ENCODE peak calls at places on chromosomes 7 and 10, in five cellular contexts. M is dorsolateral prefrontal cortex, L is GM12865, E is fibroblast of the aortic adventitia, A is brain microvascular endothelial cell. R is an unnamed sample.
A peak's percentile ranks its signal among the peaks of the same experiment; 100 is the strongest.

GRCh38 chr7:155945670-155946325 is 133.5 kb upstream of the SHH start:
- DNase-seq in M (no peak), L (no peak), E (no peak), A (no peak), R (no peak)

GRCh38 chr7:111076205-111076604 is 14.7 kb upstream of the LRRN3 start:
- DNase-seq in M (no peak), L (no peak), E (peak; percentile 67), A (peak; percentile 66), R (no peak)

GRCh38 chr10:31927597-31928530 is 767 bp downstream of the ARHGAP12 start:
- DNase-seq in M (peak; percentile 51), L (peak; percentile 71), E (peak; percentile 56), A (no peak), R (no peak)

GRCh38 chr10:21257919-21258318 is 267.6 kb downstream of the SKIDA1 start:
- DNase-seq in M (no peak), L (no peak), E (peak; percentile 42), A (peak; percentile 57), R (no peak)

GRCh38 chr7:116353614-116354013 is 143.3 kb downstream of the TES start:
- DNase-seq in M (no peak), L (no peak), E (peak; percentile 38), A (no peak), R (no peak)

GRCh38 chr10:17643339-17643754 is 604 bp upstream of the STAM start:
- DNase-seq in M (peak; percentile 63), L (no peak), E (no peak), A (peak; percentile 80), R (peak; percentile 68)

GRCh38 chr7:47757946-47758371 is 176.0 kb upstream of the TNS3 start:
- DNase-seq in M (peak; percentile 84), L (no peak), E (peak; percentile 60), A (peak; percentile 92), R (peak; percentile 81)

GRCh38 chr10:132538031-132538789 is 623 bp downstream of the INPP5A start:
- DNase-seq in M (peak; percentile 46), L (peak; percentile 40), E (no peak), A (no peak), R (no peak)

GRCh38 chr7:73509463-73509862 is 12.6 kb downstream of the BAZ1B start:
- DNase-seq in M (no peak), L (no peak), E (no peak), A (no peak), R (no peak)

GRCh38 chr10:131849591-131850489 is 51.0 kb upstream of the PPP2R2D start:
- DNase-seq in M (peak; percentile 34), L (no peak), E (no peak), A (no peak), R (no peak)

GRCh38 chr7:55127135-55127551 is 108.3 kb downstream of the EGFR start:
- DNase-seq in M (no peak), L (no peak), E (no peak), A (no peak), R (no peak)

GRCh38 chr10:113273151-113273876 is 279.5 kb upstream of the HABP2 start:
- DNase-seq in M (peak; percentile 50), L (no peak), E (peak; percentile 44), A (no peak), R (no peak)

GRCh38 chr10:12594448-12594944 is 245.1 kb downstream of the CAMK1D start:
- DNase-seq in M (no peak), L (no peak), E (no peak), A (no peak), R (no peak)

GRCh38 chr7:114481995-114482394 is 67.4 kb downstream of the FOXP2 start:
- DNase-seq in M (no peak), L (no peak), E (peak; percentile 54), A (peak; percentile 60), R (peak; percentile 20)

GRCh38 chr7:118684796-118685195 is 460.3 kb downstream of the ANKRD7 start:
- DNase-seq in M (no peak), L (no peak), E (no peak), A (no peak), R (no peak)

GRCh38 chr7:137986252-137987010 is 15.5 kb downstream of the CREB3L2 start:
- DNase-seq in M (no peak), L (peak; percentile 70), E (peak; percentile 92), A (no peak), R (no peak)

GRCh38 chr10:26799342-26799741 is 61.4 kb downstream of the ABI1 start:
- DNase-seq in M (no peak), L (peak; percentile 83), E (no peak), A (no peak), R (no peak)

GRCh38 chr10:121659236-121659635 is 61.0 kb upstream of the FGFR2 start:
- DNase-seq in M (no peak), L (no peak), E (no peak), A (no peak), R (no peak)

GRCh38 chr7:135320277-135320676 is 86.6 kb downstream of the STRA8 start:
- DNase-seq in M (peak; percentile 58), L (no peak), E (peak; percentile 90), A (peak; percentile 87), R (peak; percentile 79)

GRCh38 chr7:135317676-135318326 is 84.2 kb downstream of the STRA8 start:
- DNase-seq in M (no peak), L (no peak), E (no peak), A (no peak), R (peak; percentile 78)

GRCh38 chr7:135322571-135323340 is 89.1 kb downstream of the STRA8 start:
- DNase-seq in M (no peak), L (no peak), E (no peak), A (no peak), R (no peak)

GRCh38 chr7:135321556-135321955 is 87.9 kb downstream of the STRA8 start:
- DNase-seq in M (no peak), L (no peak), E (peak; percentile 92), A (no peak), R (no peak)

GRCh38 chr7:135316648-135317313 is 83.1 kb downstream of the STRA8 start:
- DNase-seq in M (no peak), L (no peak), E (no peak), A (no peak), R (no peak)
- H3K4me3 ChIP-seq in M (no peak overlapping the region), L (no peak overlapping the region), E (no peak overlapping the region), A (no peak overlapping the region), R (no peak overlapping the region)

DNA sequence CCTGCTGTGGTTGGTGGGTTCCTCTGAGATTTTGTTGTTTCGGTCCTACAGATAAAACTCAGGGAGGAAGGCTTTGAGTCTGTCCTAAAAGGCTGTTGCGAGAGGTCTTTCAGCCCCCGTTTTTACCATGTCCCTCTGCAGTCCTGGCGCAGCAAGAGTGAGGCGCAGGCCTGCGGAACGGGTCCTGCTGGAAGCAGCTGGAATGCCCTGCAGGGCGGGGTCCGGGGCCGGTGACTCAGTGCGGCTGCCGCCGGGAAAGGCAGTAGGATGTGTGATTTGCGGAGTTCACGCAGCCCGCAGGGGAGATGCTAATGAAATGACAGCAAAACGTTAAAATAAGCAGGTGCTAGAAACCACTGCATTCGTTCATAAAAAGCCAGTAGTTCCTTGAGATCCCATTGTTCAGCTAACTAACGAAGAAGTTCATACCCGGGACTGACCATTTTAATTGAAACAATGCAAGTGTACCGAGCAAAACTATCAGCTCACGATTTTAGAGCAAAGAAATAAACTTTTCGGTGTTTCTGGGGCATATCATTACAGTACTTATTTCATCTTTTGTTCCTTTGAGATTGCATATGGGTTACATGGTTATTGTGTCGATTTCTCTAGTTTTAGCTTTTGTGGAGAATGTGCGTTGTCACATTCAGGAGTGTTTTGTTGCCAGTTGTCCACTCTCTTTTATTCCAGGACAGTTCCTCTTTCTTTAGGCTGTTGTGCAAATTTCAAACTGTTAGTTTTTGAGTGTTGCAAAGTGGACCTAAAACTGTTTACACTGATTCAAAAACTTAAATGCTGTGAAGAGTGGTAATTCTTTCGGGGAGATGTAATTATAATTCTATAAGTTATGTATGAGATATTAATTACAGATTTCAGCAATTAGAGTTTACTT is 783 bp downstream of the ANLN start:
- DNase-seq in M (peak; percentile 77), L (peak; percentile 61), E (peak; percentile 78), A (peak; percentile 87), R (peak; percentile 44)
- TF ChIP-seq CTCF in M (no peak), L (no peak), E (peak; percentile 23), A (peak; percentile 21), R (no peak)

GRCh38 chr7:107998660-107999480 is 4.1 kb downstream of the LAMB1 start:
- DNase-seq in M (no peak), L (no peak), E (no peak), A (no peak), R (no peak)

GRCh38 chr7:107995184-107996071 is 7.5 kb downstream of the LAMB1 start:
- DNase-seq in M (no peak), L (no peak), E (peak; percentile 78), A (peak; percentile 97), R (no peak)

GRCh38 chr7:107996072-107996824 is 6.7 kb downstream of the LAMB1 start:
- DNase-seq in M (no peak), L (no peak), E (peak; percentile 82), A (peak; percentile 57), R (no peak)

GRCh38 chr7:107999814-108000560 is 3.0 kb downstream of the LAMB1 start:
- DNase-seq in M (no peak), L (no peak), E (peak; percentile 21), A (no peak), R (no peak)

DNA sequence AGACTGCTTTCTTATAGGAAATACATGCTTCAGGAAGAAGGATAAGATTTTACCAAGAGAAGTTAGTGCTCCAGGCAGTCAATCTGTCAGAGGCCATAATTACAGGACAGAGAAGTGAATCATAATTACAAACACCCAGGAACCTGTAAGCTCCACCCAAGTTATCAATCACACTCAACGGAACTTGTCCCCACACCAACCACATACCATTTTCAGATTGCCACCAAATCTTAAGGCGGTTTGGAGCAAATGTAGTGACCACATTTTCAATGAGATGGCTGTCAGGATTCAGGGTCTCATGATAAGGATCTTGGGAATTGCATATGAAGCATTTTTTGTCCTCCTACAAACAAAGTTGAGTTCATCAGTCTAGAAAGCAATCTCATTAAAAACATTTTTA is 4.8 kb downstream of the LAMB1 start:
- DNase-seq in M (no peak), L (no peak), E (no peak), A (no peak), R (no peak)
- H3K4me3 ChIP-seq in M (no peak overlapping the region), L (no peak overlapping the region), E (no peak overlapping the region), A (peak overlapping the region; percentile 89), R (no peak overlapping the region)

GRCh38 chr10:70494966-70495365 is 16.4 kb downstream of the PALD1 start:
- DNase-seq in M (no peak), L (peak; percentile 82), E (no peak), A (no peak), R (no peak)

GRCh38 chr10:70494536-70494935 is 16.0 kb downstream of the PALD1 start:
- DNase-seq in M (no peak), L (peak; percentile 78), E (no peak), A (no peak), R (no peak)

GRCh38 chr10:70492786-70493659 is 14.5 kb downstream of the PALD1 start:
- DNase-seq in M (no peak), L (peak; percentile 72), E (no peak), A (no peak), R (no peak)

GRCh38 chr10:70495691-70496261 is 17.2 kb downstream of the PALD1 start:
- DNase-seq in M (no peak), L (no peak), E (no peak), A (no peak), R (no peak)

DNA sequence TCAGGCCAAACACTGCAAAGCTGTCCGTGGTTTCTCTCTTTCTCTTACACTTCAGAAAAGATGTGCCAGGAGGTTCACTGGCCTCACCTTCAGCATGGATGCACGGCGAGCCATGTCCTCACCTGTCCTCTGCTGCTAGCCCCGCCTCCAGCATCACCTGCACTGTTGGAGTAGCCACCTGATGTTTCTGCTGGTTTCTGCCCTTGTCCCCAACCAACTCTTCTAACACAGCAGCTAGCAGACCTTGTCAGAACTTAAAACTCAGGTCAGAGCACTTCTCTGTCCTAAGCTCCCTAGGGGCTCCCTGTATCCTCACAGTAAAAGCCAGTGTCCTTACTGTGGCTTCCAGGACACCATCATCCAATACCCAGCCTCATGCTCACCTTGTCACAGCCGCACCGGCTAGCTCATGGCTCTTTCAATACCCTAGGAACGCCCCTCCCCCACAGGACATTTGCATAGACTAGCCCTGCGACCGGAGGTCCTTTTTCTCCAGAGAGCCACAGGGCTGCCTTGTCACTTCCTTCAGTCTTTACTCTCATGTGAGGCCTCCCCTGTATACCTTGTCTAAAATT is 15.2 kb downstream of the PALD1 start:
- DNase-seq in M (no peak), L (peak; percentile 95), E (no peak), A (no peak), R (no peak)
- TF ChIP-seq CTCF in M (no peak), L (no peak), E (no peak), A (no peak), R (no peak)

R was measured in retinal pigment epithelial cell.